ENCODE peak calls at places on chromosomes 3 and 15, in seven cellular contexts. A, T, B, O, H, L and K are unnamed samples.
A peak's percentile ranks its signal among the peaks of the same experiment; 100 is the strongest.

GRCh38 chr3:183265713-183266417 is 12.8 kb downstream of the B3GNT5 start:
- DNase-seq in H (no peak), L (peak; percentile 73), O (no peak), B (no peak), T (peak; percentile 73), A (peak; percentile 81), K (no peak)

GRCh38 chr15:97904196-97904572 is 56.3 kb upstream of the ARRDC4 start:
- DNase-seq in H (peak; percentile 70), B (peak; percentile 68), A (peak; percentile 44), O (peak; percentile 90), L (peak; percentile 54), T (peak; percentile 52), K (peak; percentile 85)

GRCh38 chr3:11381563-11381962 is 109.4 kb downstream of the ATG7 start:
- DNase-seq in A (peak; percentile 68), B (no peak), H (no peak), O (no peak), L (no peak), T (no peak), K (no peak)

GRCh38 chr3:140706360-140706759 is 28.5 kb downstream of the TRIM42 start:
- DNase-seq in T (no peak), O (no peak), B (no peak), H (no peak), L (peak; percentile 89), A (no peak), K (no peak)

GRCh38 chr3:52498134-52499054 is 3.3 kb downstream of the STAB1 start:
- DNase-seq in B (no peak), T (no peak), H (no peak), A (peak; percentile 53), O (no peak), L (peak; percentile 36), K (no peak)

GRCh38 chr3:131242201-131242600 is 139.4 kb upstream of the NUDT16 start:
- DNase-seq in A (no peak), B (no peak), H (no peak), T (no peak), L (no peak), O (no peak), K (no peak)

GRCh38 chr3:154161806-154162205 is 40.6 kb downstream of the ARHGEF26 start:
- DNase-seq in A (no peak), B (no peak), O (no peak), T (no peak), L (peak; percentile 45), H (no peak), K (peak; percentile 56)

GRCh38 chr3:117547956-117548550 is 838.5 kb downstream of the TUSC7 start:
- DNase-seq in L (peak; percentile 87), O (no peak), A (peak; percentile 83), T (peak; percentile 35), B (no peak), H (no peak), K (peak; percentile 26)

GRCh38 chr3:156513619-156514018 is 41.3 kb downstream of the SSR3 start:
- DNase-seq in H (no peak), A (no peak), T (peak; percentile 50), O (no peak), L (no peak), B (no peak), K (no peak)

GRCh38 chr3:44019736-44020135 is 221.9 kb upstream of the TOPAZ1 start:
- DNase-seq in B (no peak), H (no peak), O (no peak), L (no peak), A (no peak), T (no peak), K (peak; percentile 19)

GRCh38 chr3:42151596-42152145 is 60.5 kb downstream of the TRAK1 start:
- DNase-seq in L (no peak), A (no peak), O (no peak), T (no peak), H (no peak), B (no peak), K (no peak)

GRCh38 chr3:126124896-126125295 is 41.0 kb upstream of the SLC41A3 start:
- DNase-seq in B (no peak), A (no peak), T (no peak), H (no peak), O (peak; percentile 17), L (no peak), K (no peak)

GRCh38 chr3:107954845-107955244 is 136.0 kb downstream of the CD47 start:
- DNase-seq in O (no peak), H (no peak), L (no peak), A (no peak), B (no peak), T (no peak), K (no peak)

GRCh38 chr15:80219955-80220354 is 32.1 kb downstream of the CTXND1 start:
- DNase-seq in A (no peak), B (no peak), O (no peak), L (no peak), T (no peak), H (no peak), K (no peak)

GRCh38 chr15:78565951-78566774 is 843 bp downstream of the CHRNA5 start:
- DNase-seq in L (peak; percentile 53), O (peak; percentile 40), A (peak; percentile 3), H (no peak), B (peak; percentile 47), T (peak; percentile 48), K (peak; percentile 65)

GRCh38 chr3:11482024-11482423 is 161.7 kb downstream of the VGLL4 start:
- DNase-seq in T (no peak), H (no peak), O (no peak), L (no peak), B (no peak), A (peak; percentile 54), K (no peak)

GRCh38 chr15:78177447-78177873 is 28.3 kb downstream of the IDH3A start:
- DNase-seq in T (peak; percentile 35), H (peak; percentile 36), O (peak; percentile 82), B (peak; percentile 39), A (no peak), L (peak; percentile 15), K (peak; percentile 64)

GRCh38 chr3:37949866-37950265 is 40.7 kb upstream of the VILL start:
- DNase-seq in O (no peak), A (peak; percentile 63), T (peak; percentile 65), L (no peak), H (no peak), B (no peak), K (no peak)

GRCh38 chr3:180987344-180987743 is 2.2 kb downstream of the DNAJC19 start:
- DNase-seq in H (no peak), A (no peak), L (no peak), T (no peak), B (no peak), O (no peak), K (no peak)

GRCh38 chr15:58870451-58870850 is 63.0 kb downstream of the SLTM start:
- DNase-seq in B (no peak), H (no peak), L (peak; percentile 66), A (peak; percentile 60), T (no peak), O (no peak), K (no peak)

GRCh38 chr3:194443911-194444310 is 42.9 kb downstream of the ATP13A3 start:
- DNase-seq in T (no peak), A (no peak), L (no peak), O (no peak), B (no peak), H (no peak), K (no peak)

GRCh38 chr15:35737521-35737920 is 191.6 kb upstream of the DPH6 start:
- DNase-seq in A (peak; percentile 33), L (no peak), O (no peak), T (no peak), H (no peak), B (no peak), K (no peak)

GRCh38 chr3:85821130-85821756 is 862.5 kb downstream of the CADM2 start:
- DNase-seq in L (peak; percentile 24), O (peak; percentile 49), H (peak; percentile 13), B (peak; percentile 11), T (no peak), A (no peak), K (peak; percentile 63)

GRCh38 chr3:46998121-46998851 is 18.8 kb downstream of the NBEAL2 start:
- DNase-seq in L (peak; percentile 85), B (peak; percentile 44), A (peak; percentile 18), T (peak; percentile 33), H (peak; percentile 74), O (peak; percentile 93), K (peak; percentile 89)

GRCh38 chr3:56753206-56753605 is 48.5 kb downstream of the ARHGEF3 start:
- DNase-seq in H (no peak), T (peak; percentile 62), L (peak; percentile 4), B (no peak), O (no peak), A (peak; percentile 40), K (no peak)

GRCh38 chr3:186902154-186902553 is 28.2 kb upstream of the ST6GAL1 start:
- DNase-seq in T (no peak), H (no peak), L (no peak), A (no peak), O (no peak), B (no peak), K (peak; percentile 79)

GRCh38 chr15:98592136-98592535 is 56.2 kb upstream of the IGF1R start:
- DNase-seq in L (no peak), O (peak; percentile 62), B (no peak), H (no peak), A (no peak), T (no peak), K (no peak)

GRCh38 chr3:112926000-112926399 is 48.9 kb downstream of the CD200R1 start:
- DNase-seq in B (no peak), A (no peak), T (no peak), O (no peak), H (no peak), L (no peak), K (peak; percentile 13)

GRCh38 chr3:68256635-68257034 is 602.2 kb upstream of the SUCLG2 start:
- DNase-seq in L (peak; percentile 15), B (no peak), A (no peak), O (peak; percentile 45), H (no peak), T (no peak), K (peak; percentile 46)

GRCh38 chr3:120892921-120893320 is 15.1 kb upstream of the STXBP5L start:
- DNase-seq in T (no peak), L (no peak), B (no peak), A (no peak), H (no peak), O (no peak), K (no peak)
- H4K8ac ChIP-seq in T (no peak overlapping the region), L (no peak overlapping the region), B (no peak overlapping the region), A (no peak overlapping the region), H (no peak overlapping the region), O (no peak overlapping the region), K (no peak overlapping the region)

DNA sequence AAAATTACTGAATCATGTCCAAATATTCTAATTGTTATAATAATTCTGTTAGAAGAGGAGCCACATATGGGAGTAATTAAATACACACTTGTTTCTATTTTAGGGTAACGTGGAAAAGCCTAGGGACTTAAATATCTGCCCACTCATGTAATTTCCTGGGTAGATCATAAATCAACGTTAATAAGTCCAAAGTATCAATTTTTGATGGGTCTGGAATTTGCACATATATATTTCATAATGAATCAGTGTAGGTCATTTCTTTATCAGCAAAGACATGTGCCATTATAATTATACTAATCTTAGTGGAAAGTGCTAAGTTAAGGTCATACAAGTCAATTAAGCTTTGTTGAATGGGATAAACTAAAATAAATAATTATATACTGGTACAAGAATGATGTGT is 346.2 kb downstream of the ZBBX start:
- DNase-seq in H (no peak), B (no peak), O (no peak), A (no peak), T (no peak), L (no peak), K (no peak)
- H3K4ac ChIP-seq in H (no peak overlapping the region), B (no peak overlapping the region), O (no peak overlapping the region), A (no peak overlapping the region), T (no peak overlapping the region), L (no peak overlapping the region), K (no peak overlapping the region)

GRCh38 chr3:99808163-99808794 is 9.4 kb upstream of the CMSS1 start:
- DNase-seq in L (peak; percentile 87), H (no peak), O (peak; percentile 71), B (peak; percentile 60), T (peak; percentile 78), A (peak; percentile 84), K (peak; percentile 90)
- H3K23ac ChIP-seq in L (no peak overlapping the region), H (no peak overlapping the region), O (no peak overlapping the region), B (no peak overlapping the region), T (no peak overlapping the region), A (no peak overlapping the region), K (no peak overlapping the region)

GRCh38 chr3:45927881-45928280 is 15.4 kb upstream of the CXCR6 start:
- DNase-seq in L (no peak), A (peak; percentile 65), H (no peak), B (no peak), T (no peak), O (no peak), K (no peak)
- H4K8ac ChIP-seq in L (no peak overlapping the region), A (no peak overlapping the region), H (no peak overlapping the region), B (no peak overlapping the region), T (no peak overlapping the region), O (no peak overlapping the region), K (no peak overlapping the region)